ENCODE peak calls at places on chromosomes 6 and 20, in six cellular contexts. W is testis; R is heart right ventricle; M is psoas muscle; F is CD8-positive, alpha-beta T cell; T is cardiac fibroblast. Y is an unnamed sample.

GRCh38 chr6:52718535-52718934 is 44.7 kb downstream of the GSTA2 start:
- DNase-seq in W (no peak), R (no peak), M (no peak), F (no peak), T (peak), Y (no peak)

GRCh38 chr6:142819603-142820335 is 125.2 kb downstream of the HIVEP2 start:
- DNase-seq in W (no peak), R (no peak), M (no peak), F (no peak), T (peak), Y (no peak)

GRCh38 chr20:8656335-8656734 is 412.6 kb upstream of the PLCB4 start:
- DNase-seq in W (no peak), R (no peak), M (no peak), F (no peak), T (peak), Y (no peak)

GRCh38 chr20:9360427-9360826 is 154.0 kb upstream of the LAMP5 start:
- DNase-seq in W (no peak), R (no peak), M (no peak), F (no peak), T (no peak), Y (no peak)

GRCh38 chr6:128763599-128764300 is 119.2 kb upstream of the LAMA2 start:
- DNase-seq in W (no peak), R (no peak), M (no peak), F (no peak), T (no peak), Y (no peak)

GRCh38 chr6:6368040-6368683 is 47.7 kb upstream of the F13A1 start:
- DNase-seq in W (no peak), R (no peak), M (no peak), F (no peak), T (no peak), Y (no peak)

GRCh38 chr6:122956376-122956775 is 39.7 kb upstream of the CLVS2 start:
- DNase-seq in W (no peak), R (no peak), M (no peak), F (no peak), T (no peak), Y (no peak)

GRCh38 chr6:7169296-7169721 is 61.5 kb downstream of the RREB1 start:
- DNase-seq in W (no peak), R (peak), M (peak), F (no peak), T (peak), Y (no peak)

GRCh38 chr6:169786349-169786748 is 34.9 kb downstream of the ERMARD start:
- DNase-seq in W (no peak), R (no peak), M (no peak), F (no peak), T (no peak), Y (no peak)

GRCh38 chr20:6075428-6076219 is 21.8 kb upstream of the LRRN4 start:
- DNase-seq in W (peak), R (peak), M (no peak), F (no peak), T (peak), Y (no peak)

GRCh38 chr6:9977451-9977850 is 437.4 kb downstream of the TFAP2A start:
- DNase-seq in W (no peak), R (no peak), M (no peak), F (no peak), T (no peak), Y (no peak)

GRCh38 chr6:351011-351866 is 40.3 kb upstream of the IRF4 start:
- DNase-seq in W (no peak), R (peak), M (no peak), F (no peak), T (no peak), Y (no peak)
- TF ChIP-seq CTCF in W (no peak), R (no peak), M (no peak), F (no peak), T (no peak), Y (no peak)

GRCh38 chr6:108838101-108838717 is 10.0 kb upstream of the ARMC2 start:
- DNase-seq in W (no peak), R (no peak), M (no peak), F (no peak), T (peak), Y (no peak)
- TF ChIP-seq CTCF in W (no peak), R (no peak), M (no peak), F (no peak), T (peak), Y (no peak)

GRCh38 chr20:60037120-60037499 is 78.9 kb downstream of the CDH26 start:
- DNase-seq in W (no peak), R (no peak), M (no peak), F (no peak), T (no peak), Y (no peak)
- TF ChIP-seq CTCF in W (no peak), R (no peak), M (no peak), F (no peak), T (peak), Y (no peak)

DNA sequence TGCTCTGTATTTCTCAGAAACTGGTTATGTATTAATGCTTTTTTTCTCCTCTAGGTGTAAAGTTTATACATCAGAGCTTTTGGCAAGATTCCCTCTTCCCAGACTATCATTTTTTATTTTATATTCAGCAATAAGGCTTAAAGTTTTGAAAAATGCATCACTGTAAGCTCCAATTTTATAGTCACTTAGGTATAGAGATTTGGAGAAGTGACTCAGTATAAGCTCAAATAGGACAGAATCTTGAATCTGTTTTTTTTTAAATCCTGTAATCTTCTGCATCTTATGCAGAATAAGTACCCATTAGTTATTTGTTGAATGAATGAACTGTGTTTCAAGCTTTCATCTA is 1.0 kb downstream of the NCOA7 start:
- DNase-seq in W (no peak), R (no peak), M (no peak), F (no peak), T (no peak), Y (no peak)
- TF ChIP-seq CTCF in W (no peak), R (no peak), M (no peak), F (no peak), T (no peak), Y (no peak)

DNA sequence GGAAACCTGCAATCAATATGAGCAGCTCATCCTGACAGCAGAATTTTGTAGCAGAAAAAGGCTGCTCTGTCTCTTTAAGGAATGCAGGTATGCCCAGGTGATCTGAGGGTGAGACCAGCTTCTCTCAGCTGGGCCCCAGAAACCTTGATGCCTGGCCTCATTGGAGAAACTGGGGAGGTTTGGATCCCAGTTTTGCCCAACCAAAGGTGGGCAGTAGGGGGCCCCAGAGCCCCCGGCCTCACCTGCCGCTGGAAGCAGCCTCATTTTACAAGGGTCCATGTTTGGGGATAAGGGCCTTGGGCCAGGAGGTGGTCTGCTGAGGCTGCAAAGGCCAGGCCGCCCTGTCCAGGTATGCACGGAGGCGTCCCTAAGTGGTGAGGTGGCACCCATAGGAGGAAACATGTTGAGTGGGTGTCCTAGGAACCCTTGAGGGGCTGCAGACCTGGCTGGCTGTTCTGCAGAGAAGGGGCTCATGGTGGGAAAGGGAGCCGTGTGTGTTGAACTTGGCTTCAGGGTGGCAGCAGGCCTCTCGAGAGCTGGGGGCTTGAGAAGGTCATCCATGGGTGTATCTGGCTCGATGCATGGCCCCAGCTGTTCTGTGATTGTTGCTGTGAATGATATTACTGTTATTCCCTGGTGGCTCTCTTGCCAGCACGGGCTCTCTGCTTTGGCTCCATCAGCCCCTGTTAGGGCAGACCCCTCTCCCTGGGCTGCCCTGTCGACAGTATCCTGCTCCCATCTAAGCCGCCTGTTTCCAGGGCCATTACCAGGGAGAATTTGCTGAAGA is 208.4 kb downstream of the CDH4 start:
- DNase-seq in W (no peak), R (no peak), M (no peak), F (no peak), T (no peak), Y (no peak)
- TF ChIP-seq CTCF in W (no peak), R (no peak), M (no peak), F (no peak), T (no peak), Y (no peak)

GRCh38 chr6:25892877-25893276 is 18.8 kb upstream of the SLC17A3 start:
- DNase-seq in W (no peak), R (no peak), M (no peak), F (no peak), T (no peak), Y (no peak)

GRCh38 chr6:25895773-25896172 is 21.7 kb upstream of the SLC17A3 start:
- DNase-seq in W (no peak), R (no peak), M (no peak), F (no peak), T (no peak), Y (no peak)

GRCh38 chr6:25886066-25886465 is 12.0 kb upstream of the SLC17A3 start:
- DNase-seq in W (no peak), R (no peak), M (no peak), F (no peak), T (no peak), Y (no peak)

GRCh38 chr6:25893778-25894177 is 19.7 kb upstream of the SLC17A3 start:
- DNase-seq in W (no peak), R (no peak), M (no peak), F (no peak), T (no peak), Y (no peak)

GRCh38 chr6:25889877-25890853 is 16.1 kb upstream of the SLC17A3 start:
- DNase-seq in W (peak), R (no peak), M (no peak), F (no peak), T (peak), Y (no peak)
- TF ChIP-seq CTCF in W (peak), R (peak), M (peak), F (no peak), T (peak), Y (peak)

GRCh38 chr20:46099491-46100287 is 9.9 kb upstream of the NCOA5 start:
- DNase-seq in W (peak), R (peak), M (peak), F (no peak), T (no peak), Y (no peak)
- TF ChIP-seq CTCF in W (no peak), R (peak), M (no peak), F (no peak), T (no peak), Y (peak)